ENCODE peak calls at places on chromosomes 4 and X, in six cellular contexts. M is GM23338, Y is epithelial cell of proximal tubule, G is GM13976, W is pancreas, A is esophagus muscularis mucosa. H is an unnamed sample.

GRCh38 chr4:73883306-73883705 is 14.1 kb downstream of the CXCL1 start:
- DNase-seq in A (no peak), Y (no peak), W (no peak), G (no peak), M (no peak), H (no peak)

GRCh38 chrX:72041901-72042859 is 89.5 kb downstream of the RTL5 start:
- DNase-seq in M (no peak), A (no peak), Y (no peak), G (no peak), W (no peak), H (no peak)

GRCh38 chr4:74394476-74395136 is 29.7 kb downstream of the EREG start:
- DNase-seq in A (no peak), W (no peak), Y (no peak), M (no peak), G (no peak), H (no peak)

GRCh38 chrX:71910526-71911022 is at the start of gene NHSL2:
- DNase-seq in Y (no peak), W (peak; percentile 20), G (peak; percentile 41), M (peak; percentile 55), A (no peak), H (peak; percentile 49)

GRCh38 chr4:15585331-15585730 is 69.8 kb downstream of the FBXL5 start:
- DNase-seq in W (no peak), A (no peak), Y (no peak), G (no peak), M (no peak), H (no peak)

GRCh38 chr4:184409911-184410692 is 64.2 kb downstream of the IRF2 start:
- DNase-seq in W (no peak), Y (no peak), M (no peak), A (no peak), G (no peak), H (no peak)

GRCh38 chr4:122700178-122700725 is 32.3 kb upstream of the BBS12 start:
- DNase-seq in G (no peak), Y (peak; percentile 50), A (peak; percentile 89), W (peak; percentile 29), M (peak; percentile 24), H (no peak)

GRCh38 chr4:152640058-152640921 is 39.5 kb downstream of the TMEM154 start:
- DNase-seq in G (no peak), M (peak; percentile 57), W (no peak), A (no peak), Y (no peak), H (no peak)

GRCh38 chr4:69689530-69690111 is 36.6 kb upstream of the UGT2A1 start:
- DNase-seq in Y (no peak), G (no peak), M (peak; percentile 39), A (no peak), W (no peak), H (no peak)
- TF ChIP-seq CTCF in Y (peak; percentile 54), G (peak; percentile 5), M (peak; percentile 68), A (peak; percentile 47), W (no peak), H (peak; percentile 48)

GRCh38 chr4:154473497-154473896 is 18.1 kb downstream of the DCHS2 start:
- DNase-seq in M (no peak), Y (no peak), A (no peak), G (no peak), W (no peak), H (no peak)

GRCh38 chr4:154478547-154478946 is 13.1 kb downstream of the DCHS2 start:
- DNase-seq in G (no peak), W (no peak), A (no peak), Y (no peak), M (no peak), H (no peak)

GRCh38 chr4:154472870-154473269 is 18.7 kb downstream of the DCHS2 start:
- DNase-seq in A (no peak), M (no peak), G (no peak), W (no peak), Y (no peak), H (no peak)

GRCh38 chr4:154475800-154476199 is 15.8 kb downstream of the DCHS2 start:
- DNase-seq in G (no peak), Y (no peak), M (no peak), A (no peak), W (no peak), H (no peak)

DNA sequence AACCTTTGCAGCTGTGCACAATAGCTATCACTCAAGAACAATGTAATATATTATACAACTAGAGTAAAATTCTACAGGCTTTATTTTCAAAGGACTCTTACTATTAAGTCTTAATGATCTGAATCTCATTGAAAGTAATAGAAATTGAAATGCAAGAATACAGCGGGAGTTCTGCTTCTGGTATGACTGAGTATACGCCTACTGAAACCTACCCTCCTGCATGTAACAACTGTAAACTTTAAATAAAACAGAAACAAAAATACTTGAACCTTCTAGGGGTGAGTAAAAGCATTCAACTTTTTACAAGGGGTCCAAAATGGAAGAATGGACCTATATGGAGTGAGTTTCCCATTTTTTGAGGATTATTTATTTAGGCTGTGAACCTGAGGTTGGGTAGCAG is 13.5 kb downstream of the DCHS2 start:
- DNase-seq in M (no peak), Y (no peak), W (no peak), G (no peak), A (no peak), H (no peak)
- TF ChIP-seq CTCF in M (no peak), Y (no peak), W (no peak), G (no peak), A (no peak), H (no peak)

GRCh38 chrX:25527596-25527995 is 511.8 kb upstream of the ARX start:
- DNase-seq in G (no peak), A (no peak), Y (no peak), W (no peak), M (no peak), H (no peak)

GRCh38 chrX:25536307-25536970 is 520.7 kb upstream of the ARX start:
- DNase-seq in W (no peak), M (no peak), A (no peak), Y (no peak), G (no peak), H (no peak)

GRCh38 chrX:25534096-25534495 is 518.3 kb upstream of the ARX start:
- DNase-seq in Y (no peak), G (no peak), M (no peak), W (no peak), A (no peak), H (no peak)

DNA sequence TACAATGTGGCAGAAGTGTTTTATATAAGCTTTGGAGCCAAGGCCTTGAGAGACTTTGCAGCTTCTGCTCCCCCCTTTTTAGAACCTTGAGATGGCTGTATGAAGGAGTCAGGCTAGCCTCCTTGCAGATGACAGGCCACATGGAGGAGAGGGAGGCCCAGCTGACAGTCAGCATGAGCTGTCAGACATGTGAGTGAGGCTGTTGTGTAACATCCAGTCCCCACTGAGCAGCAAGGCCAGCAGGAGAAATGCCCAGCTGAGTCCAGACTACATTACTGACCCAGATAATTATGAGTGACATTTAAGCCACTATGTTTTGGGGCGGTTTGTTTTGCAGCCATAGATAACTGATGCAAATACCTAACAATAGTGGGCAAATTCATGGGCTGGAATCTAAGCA is 515.3 kb upstream of the ARX start:
- DNase-seq in W (no peak), G (no peak), A (no peak), Y (no peak), M (no peak), H (no peak)
- TF ChIP-seq CTCF in W (no peak), G (no peak), A (no peak), Y (no peak), M (no peak), H (no peak)

GRCh38 chr4:8168232-8168631 is 9.6 kb upstream of the ABLIM2 start:
- DNase-seq in A (no peak), G (no peak), Y (no peak), W (no peak), M (no peak), H (no peak)
- TF ChIP-seq CTCF in A (no peak), G (no peak), Y (peak; percentile 52), W (no peak), M (peak; percentile 78), H (peak; percentile 36)